ENCODE peak calls at places on chromosomes 6 and 20, in five cellular contexts. P, A, U, D and H are unnamed samples.

GRCh38 chr6:147970970-147971369 is 371.7 kb upstream of the SASH1 start:
- DNase-seq in P (no peak), A (no peak), U (no peak), D (no peak), H (no peak)

GRCh38 chr6:30322527-30323501 is 3.9 kb upstream of the TRIM39 start:
- DNase-seq in P (no peak), A (no peak), U (no peak), D (peak; percentile 44), H (no peak)

GRCh38 chr6:155078331-155078745 is 83.2 kb downstream of the TIAM2 start:
- DNase-seq in P (no peak), A (no peak), U (no peak), D (no peak), H (no peak)

GRCh38 chr6:42313038-42313437 is 95.4 kb upstream of the MRPS10 start:
- DNase-seq in P (no peak), A (no peak), U (no peak), D (no peak), H (no peak)

GRCh38 chr20:23231561-23232218 is 118.9 kb upstream of the NXT1 start:
- DNase-seq in P (no peak), A (no peak), U (no peak), D (no peak), H (no peak)

GRCh38 chr6:158017621-158018369 is 36.1 kb downstream of the SYNJ2 start:
- DNase-seq in P (no peak), A (no peak), U (no peak), D (no peak), H (no peak)

GRCh38 chr6:154602708-154603107 is 92.2 kb upstream of the CNKSR3 start:
- DNase-seq in P (no peak), A (no peak), U (no peak), D (no peak), H (no peak)

GRCh38 chr20:10927936-10928860 is 254.4 kb upstream of the JAG1 start:
- DNase-seq in P (no peak), A (no peak), U (no peak), D (no peak), H (no peak)

GRCh38 chr20:4961746-4962145 is 39.6 kb downstream of the SLC23A2 start:
- DNase-seq in P (no peak), A (no peak), U (no peak), D (no peak), H (peak; percentile 88)

GRCh38 chr6:16041327-16041726 is 87.6 kb upstream of the MYLIP start:
- DNase-seq in P (no peak), A (no peak), U (no peak), D (no peak), H (no peak)

GRCh38 chr20:39069976-39070375 is 107.8 kb downstream of the DHX35 start:
- DNase-seq in P (no peak), A (no peak), U (no peak), D (no peak), H (no peak)

GRCh38 chr6:145015739-145016558 is 719.4 kb downstream of the EPM2A start:
- DNase-seq in P (no peak), A (no peak), U (no peak), D (no peak), H (no peak)

GRCh38 chr6:79909517-79909916 is 37.8 kb downstream of the ELOVL4 start:
- DNase-seq in P (no peak), A (no peak), U (no peak), D (no peak), H (no peak)

GRCh38 chr6:97867177-97867576 is 584.2 kb upstream of the MMS22L start:
- DNase-seq in P (no peak), A (no peak), U (no peak), D (no peak), H (no peak)

GRCh38 chr6:134593024-134593423 is 275.1 kb upstream of the SGK1 start:
- DNase-seq in P (no peak), A (no peak), U (no peak), D (no peak), H (no peak)

GRCh38 chr6:148934534-148934933 is 187.7 kb downstream of the UST start:
- DNase-seq in P (no peak), A (no peak), U (no peak), D (no peak), H (no peak)

GRCh38 chr20:12053348-12053747 is 135.7 kb downstream of the BTBD3 start:
- DNase-seq in P (no peak), A (no peak), U (no peak), D (no peak), H (no peak)

GRCh38 chr6:25022140-25022553 is 86.4 kb upstream of the RIPOR2 start:
- DNase-seq in P (no peak), A (no peak), U (no peak), D (no peak), H (no peak)

GRCh38 chr6:158818008-158818579 is 1.1 kb downstream of the EZR start:
- DNase-seq in P (peak; percentile 84), A (peak; percentile 85), U (peak; percentile 84), D (peak; percentile 91), H (peak; percentile 83)

GRCh38 chr6:69827491-69827890 is 30.7 kb upstream of the LMBRD1 start:
- DNase-seq in P (no peak), A (no peak), U (no peak), D (no peak), H (no peak)

GRCh38 chr20:35992713-35993335 is 24.4 kb downstream of the CNBD2 start:
- DNase-seq in P (peak; percentile 37), A (peak; percentile 36), U (no peak), D (peak; percentile 86), H (no peak)

GRCh38 chr6:136244061-136244616 is 6.0 kb downstream of the MTFR2 start:
- DNase-seq in P (no peak), A (no peak), U (no peak), D (no peak), H (no peak)

DNA sequence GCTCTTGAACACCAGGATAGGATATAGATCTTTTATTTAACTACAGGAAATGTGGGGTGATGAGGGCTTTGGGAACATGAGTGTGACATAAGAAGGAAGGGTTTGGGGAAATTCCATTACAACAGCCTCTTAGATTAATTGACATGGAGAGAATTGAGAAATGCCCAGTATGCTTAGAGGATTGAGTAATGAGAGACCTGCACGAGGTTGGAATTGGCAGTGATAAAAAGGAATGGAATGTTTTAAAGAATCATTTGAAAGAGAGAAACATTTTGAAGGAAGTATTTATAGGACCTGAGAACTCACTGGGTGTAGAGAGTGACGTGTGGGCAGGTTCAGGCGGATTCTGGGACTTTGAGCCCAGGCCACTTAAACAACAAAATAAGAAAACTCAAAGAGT is 227.0 kb downstream of the BMP2 start:
- DNase-seq in P (no peak), A (no peak), U (no peak), D (no peak), H (no peak)
- H3K27ac ChIP-seq in P (no peak overlapping the region), A (no peak overlapping the region), U (no peak overlapping the region), D (no peak overlapping the region), H (no peak overlapping the region)

GRCh38 chr6:4128748-4129147 is 6.6 kb downstream of the ECI2 start:
- DNase-seq in P (no peak), A (no peak), U (no peak), D (peak; percentile 42), H (no peak)

GRCh38 chr6:4128072-4128471 is 7.3 kb downstream of the ECI2 start:
- DNase-seq in P (no peak), A (no peak), U (no peak), D (no peak), H (no peak)

GRCh38 chr6:4133941-4134838 is 1.2 kb downstream of the ECI2 start:
- DNase-seq in P (peak; percentile 37), A (peak; percentile 45), U (no peak), D (peak; percentile 41), H (peak; percentile 58)

GRCh38 chr6:4129446-4129845 is 5.9 kb downstream of the ECI2 start:
- DNase-seq in P (no peak), A (no peak), U (no peak), D (no peak), H (no peak)

DNA sequence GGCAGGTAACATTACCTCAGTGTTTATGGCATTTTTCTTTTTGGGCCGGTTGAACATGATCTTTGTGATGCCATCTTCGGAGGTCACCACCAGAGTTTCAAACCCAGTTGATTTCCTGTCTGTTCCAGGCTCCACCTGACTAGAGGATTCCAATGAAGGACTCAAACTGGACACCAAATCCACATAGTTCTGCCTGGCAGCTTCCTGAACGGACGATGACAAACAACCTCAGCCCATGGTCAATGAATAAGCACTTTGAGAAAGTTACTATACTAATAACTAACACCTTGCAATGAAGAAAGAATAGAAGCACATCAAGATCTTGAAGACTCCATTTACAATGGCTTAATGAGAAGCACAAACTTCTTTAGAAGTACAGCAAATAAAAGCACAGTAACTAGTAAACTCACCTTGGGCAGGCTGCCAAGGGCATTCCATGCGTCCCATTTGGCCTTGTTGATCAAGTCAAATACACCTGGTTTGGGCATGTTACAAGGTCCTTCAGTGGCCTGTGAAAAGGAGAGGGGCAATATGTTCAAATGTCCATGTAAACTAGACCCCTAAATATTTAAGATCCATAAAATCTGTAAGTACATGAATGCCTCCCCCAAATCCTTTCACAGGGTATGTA is 4.9 kb downstream of the ECI2 start:
- DNase-seq in P (no peak), A (peak; percentile 88), U (peak; percentile 86), D (no peak), H (peak; percentile 80)
- H3K36me3 ChIP-seq in P (peaks cover 6% of the 10 kb centered on the region), A (peaks cover 13% of the 10 kb centered on the region), U (no peaks in the 10 kb centered on the region), D (peaks cover 76% of the 10 kb centered on the region), H (peaks cover 41% of the 10 kb centered on the region)

DNA sequence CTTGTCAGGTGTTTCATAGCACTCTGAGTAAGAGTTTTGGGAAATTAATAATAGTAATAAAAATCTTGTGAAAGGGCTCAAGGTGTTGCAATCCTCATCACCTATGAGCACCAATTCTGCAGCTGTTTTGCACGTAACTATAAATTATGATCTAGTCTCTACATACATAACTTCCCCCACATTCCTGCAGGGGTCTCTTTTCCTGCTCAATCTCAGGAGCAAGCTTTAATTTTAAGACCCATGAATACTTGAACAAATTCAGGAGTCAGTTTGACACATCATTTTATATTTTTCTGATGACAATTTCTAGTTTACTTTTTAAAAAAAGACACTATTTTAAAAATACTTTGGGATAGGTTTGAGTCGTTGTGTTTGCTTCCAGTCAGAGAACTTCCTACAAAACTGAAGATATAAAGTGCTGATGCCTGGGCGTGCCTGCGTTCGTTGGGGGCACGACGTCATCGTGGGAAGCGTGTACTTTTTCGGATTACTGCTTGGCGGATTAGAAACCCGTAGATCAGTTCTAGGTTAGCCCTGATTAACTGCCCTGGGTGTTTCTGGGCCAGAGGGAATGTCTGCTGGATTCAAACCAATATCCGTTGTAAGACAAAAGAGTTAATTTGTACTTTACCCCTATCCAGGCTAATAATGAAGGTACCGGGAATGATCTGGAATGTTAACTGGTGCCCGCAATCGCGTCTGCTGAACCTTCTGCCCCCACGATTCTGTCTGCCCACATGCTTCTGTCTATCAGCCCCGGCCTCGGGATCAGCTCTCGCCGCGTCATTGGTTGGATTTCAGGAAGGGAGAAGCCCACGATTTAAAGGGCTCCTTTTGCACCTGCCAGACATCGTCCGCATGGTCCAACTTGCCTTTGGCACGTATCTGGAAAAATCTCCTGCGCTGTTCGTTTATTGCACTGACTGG is 940 bp upstream of the E2F3 start:
- DNase-seq in P (peak; percentile 50), A (peak; percentile 31), U (no peak), D (peak; percentile 79), H (peak; percentile 85)
- TF ChIP-seq POLR2A in P (no peak), A (no peak), U (no peak), D (peak; percentile 14), H (peak; percentile 39)

GRCh38 chr6:35044771-35045275 is 96.3 kb downstream of the TCP11 start:
- DNase-seq in P (no peak), A (no peak), U (no peak), D (no peak), H (peak; percentile 33)

GRCh38 chr6:35042041-35042440 is 99.1 kb downstream of the TCP11 start:
- DNase-seq in P (no peak), A (no peak), U (no peak), D (no peak), H (no peak)

GRCh38 chr6:35042451-35042850 is 98.7 kb downstream of the TCP11 start:
- DNase-seq in P (no peak), A (no peak), U (no peak), D (no peak), H (peak; percentile 28)

GRCh38 chr6:35044145-35044745 is 96.9 kb downstream of the TCP11 start:
- DNase-seq in P (no peak), A (peak; percentile 37), U (no peak), D (no peak), H (peak; percentile 46)

GRCh38 chr6:35043381-35043780 is 97.8 kb downstream of the TCP11 start:
- DNase-seq in P (no peak), A (no peak), U (no peak), D (no peak), H (no peak)
- H3K27ac ChIP-seq in P (no peak overlapping the region), A (peak overlapping the region; percentile 73), U (peak overlapping the region; percentile 77), D (no peak overlapping the region), H (no peak overlapping the region)